ENCODE peak calls at places on chromosomes 12 and 14, in nine cellular contexts. T is head of caudate nucleus; J is midbrain; G is lower lobe of right lung; F is right atrium auricular region; O is HCT116; W is A549; M is naive thymus-derived CD8-positive, alpha-beta T cell; Q is iPS-NIHi11. C is an unnamed sample.

GRCh38 chr14:63387691-63388090 is 69.0 kb upstream of the GPHB5 start:
- DNase-seq in T (no peak), J (no peak), G (no peak), F (no peak), O (no peak), W (no peak), M (no peak), Q (no peak), C (no peak)

GRCh38 chr12:12723681-12724420 is 6.7 kb downstream of the CDKN1B start:
- DNase-seq in T (peak; percentile 35), J (no peak), G (peak; percentile 59), F (no peak), O (no peak), W (peak; percentile 33), M (no peak), Q (peak; percentile 44), C (no peak)

GRCh38 chr14:92121207-92121669 is 268 bp downstream of the NDUFB1 start:
- DNase-seq in T (no peak), J (no peak), G (peak; percentile 64), F (no peak), O (no peak), W (peak; percentile 31), M (no peak), Q (peak; percentile 33), C (no peak)

GRCh38 chr14:96038920-96039632 is at the start of gene C14orf132:
- DNase-seq in T (peak; percentile 81), J (peak; percentile 69), G (peak; percentile 79), F (peak; percentile 73), O (peak; percentile 18), W (peak; percentile 30), M (peak; percentile 11), Q (peak; percentile 87), C (no peak)

GRCh38 chr14:57091030-57091608 is 177.6 kb downstream of the EXOC5 start:
- DNase-seq in T (no peak), J (no peak), G (no peak), F (no peak), O (no peak), W (no peak), M (no peak), Q (no peak), C (no peak)

GRCh38 chr12:62764251-62764650 is 170.7 kb downstream of the PPM1H start:
- DNase-seq in T (no peak), J (no peak), G (no peak), F (no peak), O (no peak), W (no peak), M (no peak), Q (no peak), C (no peak)

GRCh38 chr14:105064721-105065143 is 498 bp downstream of the GPR132 start:
- DNase-seq in T (no peak), J (no peak), G (no peak), F (no peak), O (no peak), W (no peak), M (no peak), Q (no peak), C (no peak)

GRCh38 chr12:47017901-47018479 is 61.4 kb upstream of the PCED1B start:
- DNase-seq in T (no peak), J (no peak), G (no peak), F (no peak), O (no peak), W (peak; percentile 85), M (no peak), Q (no peak), C (no peak)

GRCh38 chr12:123995023-123995422 is 22.0 kb downstream of the ZNF664 start:
- DNase-seq in T (no peak), J (no peak), G (no peak), F (no peak), O (no peak), W (no peak), M (no peak), Q (no peak), C (no peak)

GRCh38 chr14:97640031-97640430 is 842.8 kb downstream of the VRK1 start:
- DNase-seq in T (no peak), J (no peak), G (no peak), F (no peak), O (no peak), W (no peak), M (no peak), Q (no peak), C (no peak)

GRCh38 chr12:75807494-75807893 is 224.1 kb downstream of the PHLDA1 start:
- DNase-seq in T (no peak), J (no peak), G (no peak), F (no peak), O (no peak), W (no peak), M (no peak), Q (no peak), C (no peak)

GRCh38 chr12:29726321-29726692 is 57.4 kb downstream of the TMTC1 start:
- DNase-seq in T (no peak), J (no peak), G (no peak), F (no peak), O (no peak), W (no peak), M (no peak), Q (no peak), C (no peak)

GRCh38 chr14:59215353-59215752 is 26.9 kb downstream of the DAAM1 start:
- DNase-seq in T (peak; percentile 42), J (peak; percentile 88), G (peak; percentile 86), F (peak; percentile 74), O (no peak), W (no peak), M (no peak), Q (no peak), C (no peak)

GRCh38 chr14:32193532-32193931 is 8.3 kb upstream of the RNU6-7 start:
- DNase-seq in T (no peak), J (no peak), G (no peak), F (no peak), O (no peak), W (no peak), M (no peak), Q (no peak), C (no peak)

GRCh38 chr14:49933704-49934103 is 40.8 kb downstream of the ARF6 start:
- DNase-seq in T (no peak), J (no peak), G (no peak), F (no peak), O (no peak), W (no peak), M (no peak), Q (no peak), C (no peak)

GRCh38 chr12:11885261-11886038 is 185.3 kb upstream of the BCL2L14 start:
- DNase-seq in T (no peak), J (no peak), G (no peak), F (no peak), O (no peak), W (peak; percentile 80), M (no peak), Q (peak; percentile 48), C (no peak)

GRCh38 chr14:70045715-70046535 is 142.8 kb downstream of the SLC8A3 start:
- DNase-seq in T (peak; percentile 21), J (peak; percentile 66), G (peak; percentile 75), F (peak; percentile 66), O (peak; percentile 54), W (peak; percentile 82), M (no peak), Q (peak; percentile 84), C (peak; percentile 21)

GRCh38 chr12:7801460-7801859 is 12.3 kb downstream of the NANOG start:
- DNase-seq in T (no peak), J (no peak), G (no peak), F (no peak), O (no peak), W (no peak), M (no peak), Q (no peak), C (no peak)

C was measured in CMK.